ENCODE peak calls at places on chromosomes 16 and 17, in four cellular contexts. N, Z, M and H are unnamed samples. For H3K4me1, the result is how much of the 10 kb centered on the place peaks cover.

GRCh38 chr17:77723071-77723908 is 235.2 kb upstream of the TNRC6C start:
- DNase-seq in N (no peak), Z (no peak), M (peak), H (no peak)

GRCh38 chr17:72684405-72685020 is 408.0 kb downstream of the SLC39A11 start:
- DNase-seq in N (no peak), Z (no peak), M (no peak), H (no peak)

GRCh38 chr17:6352016-6352415 is 82.9 kb downstream of the AIPL1 start:
- DNase-seq in N (no peak), Z (no peak), M (no peak), H (no peak)

GRCh38 chr16:9169094-9169493 is 77.7 kb downstream of the HAPSTR1 start:
- DNase-seq in N (no peak), Z (no peak), M (no peak), H (no peak)

GRCh38 chr17:16037636-16038035 is 38.0 kb downstream of the TTC19 start:
- DNase-seq in N (no peak), Z (no peak), M (no peak), H (no peak)

GRCh38 chr17:15291674-15292361 is 26.7 kb upstream of the PMP22 start:
- DNase-seq in N (no peak), Z (no peak), M (peak), H (peak)

GRCh38 chr17:36705651-36706436 is 104.5 kb downstream of the MRM1 start:
- DNase-seq in N (peak), Z (peak), M (no peak), H (no peak)

GRCh38 chr16:29745126-29745852 is 501 bp downstream of the C16orf54 start:
- DNase-seq in N (no peak), Z (no peak), M (peak), H (no peak)

GRCh38 chr16:59042296-59042695 is 308.2 kb upstream of the GOT2 start:
- DNase-seq in N (no peak), Z (no peak), M (no peak), H (no peak)

GRCh38 chr17:12744298-12744697 is 45.0 kb upstream of the ARHGAP44 start:
- DNase-seq in N (peak), Z (no peak), M (peak), H (peak)

GRCh38 chr17:76515291-76515949 is 14.2 kb upstream of the RHBDF2 start:
- DNase-seq in N (peak), Z (no peak), M (peak), H (peak)

GRCh38 chr17:77618173-77618572 is 340.3 kb upstream of the TNRC6C start:
- DNase-seq in N (no peak), Z (no peak), M (no peak), H (no peak)

GRCh38 chr16:67936876-67937605 is 391 bp upstream of the PSMB10 start:
- DNase-seq in N (peak), Z (no peak), M (no peak), H (peak)

GRCh38 chr16:85381738-85382592 is 231.2 kb upstream of the GSE1 start:
- DNase-seq in N (no peak), Z (no peak), M (no peak), H (peak)

GRCh38 chr16:53744449-53744848 is 40.5 kb downstream of the FTO start:
- DNase-seq in N (no peak), Z (no peak), M (no peak), H (no peak)

GRCh38 chr16:3961449-3961849 is 80.9 kb upstream of the CREBBP start:
- DNase-seq in N (no peak), Z (no peak), M (no peak), H (no peak)

GRCh38 chr17:4247981-4248388 is 15.8 kb downstream of the ANKFY1 start:
- DNase-seq in N (peak), Z (no peak), M (no peak), H (no peak)

GRCh38 chr16:27290582-27290981 is 22.0 kb upstream of the NSMCE1 start:
- DNase-seq in N (no peak), Z (no peak), M (no peak), H (no peak)

GRCh38 chr16:27364493-27365141 is 37.4 kb upstream of the IL21R start:
- DNase-seq in N (peak), Z (no peak), M (no peak), H (no peak)

GRCh38 chr16:57141822-57142631 is 43.8 kb downstream of the PSME3IP1 start:
- DNase-seq in N (no peak), Z (no peak), M (no peak), H (no peak)

GRCh38 chr16:57145964-57146647 is 39.7 kb downstream of the PSME3IP1 start:
- DNase-seq in N (no peak), Z (no peak), M (no peak), H (no peak)

GRCh38 chr16:57143125-57143965 is 42.5 kb downstream of the PSME3IP1 start:
- DNase-seq in N (peak), Z (no peak), M (no peak), H (no peak)

GRCh38 chr16:57145046-57145963 is 40.5 kb downstream of the PSME3IP1 start:
- DNase-seq in N (no peak), Z (no peak), M (no peak), H (no peak)

DNA sequence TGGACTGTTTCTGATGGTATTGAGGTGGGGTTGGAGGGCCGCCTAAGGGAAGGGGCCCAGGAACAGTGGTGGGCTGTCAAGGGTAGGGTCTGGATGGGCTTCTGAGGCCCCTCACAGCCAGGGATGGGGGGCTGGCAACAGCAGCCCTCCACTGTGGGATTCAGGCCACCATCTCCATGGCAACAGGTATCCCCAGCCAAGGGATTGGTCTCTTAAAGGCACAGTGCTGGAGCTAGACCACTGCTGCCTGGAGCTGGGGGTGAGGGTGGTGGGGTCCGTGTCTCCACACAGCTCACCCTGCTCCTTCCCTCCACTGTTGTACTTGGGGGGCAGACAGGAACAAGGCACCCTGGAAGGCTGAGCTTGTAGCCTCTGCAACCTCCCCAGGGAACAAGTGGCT is 41.8 kb downstream of the PSME3IP1 start:
- DNase-seq in N (no peak), Z (no peak), M (no peak), H (no peak)
- H3K4me1 ChIP-seq in N (under half), Z (under half), M (half or more), H (half or more)

DNA sequence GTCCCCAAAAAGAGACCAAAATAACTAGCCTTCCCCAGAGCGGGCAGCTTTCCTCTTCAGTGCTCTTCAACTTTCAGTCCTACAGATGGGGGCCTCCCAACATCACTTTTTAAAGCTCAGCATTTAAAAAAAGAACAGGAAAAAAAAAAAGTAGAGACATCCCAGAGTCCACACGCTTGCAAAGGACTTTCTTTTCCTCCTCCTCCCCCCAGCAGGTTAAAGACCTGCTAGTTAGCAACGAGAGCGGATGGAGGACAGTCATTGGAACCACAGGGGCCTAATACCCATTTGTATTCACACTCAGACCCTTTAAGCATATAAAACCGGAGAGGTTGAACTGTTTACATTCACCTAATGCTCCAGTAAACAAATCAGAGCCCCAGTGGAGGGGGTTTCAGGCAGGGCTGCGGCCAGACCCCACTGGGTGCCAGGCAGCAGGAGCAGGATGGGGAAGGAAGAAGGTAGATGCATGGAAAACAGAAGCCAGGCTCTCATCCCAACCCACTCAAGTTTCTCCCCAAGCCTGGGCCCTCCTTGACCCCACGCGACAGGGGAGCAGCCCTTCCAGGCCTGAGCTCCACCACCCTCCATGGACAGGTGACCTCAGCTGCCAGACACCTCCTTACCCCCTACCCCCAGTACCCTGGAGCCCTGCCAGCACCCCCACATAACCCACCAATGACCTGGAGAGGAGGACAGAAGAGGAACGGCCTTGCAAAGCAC is 15.2 kb downstream of the ZFHX3 start:
- DNase-seq in N (no peak), Z (no peak), M (no peak), H (no peak)
- H3K27ac ChIP-seq in N (no peak), Z (no peak), M (peak), H (no peak)

GRCh38 chr17:2885751-2886150 is 89.5 kb downstream of the RAP1GAP2 start:
- DNase-seq in N (no peak), Z (no peak), M (no peak), H (no peak)

GRCh38 chr17:2893422-2893914 is 97.2 kb downstream of the RAP1GAP2 start:
- DNase-seq in N (peak), Z (no peak), M (no peak), H (no peak)

GRCh38 chr17:2892305-2892971 is 96.2 kb downstream of the RAP1GAP2 start:
- DNase-seq in N (peak), Z (peak), M (no peak), H (no peak)

GRCh38 chr17:2894782-2895181 is 98.5 kb downstream of the RAP1GAP2 start:
- DNase-seq in N (peak), Z (no peak), M (no peak), H (no peak)

GRCh38 chr17:2889256-2889655 is 93.0 kb downstream of the RAP1GAP2 start:
- DNase-seq in N (no peak), Z (no peak), M (no peak), H (no peak)
- H3K4me3 ChIP-seq in N (no peak), Z (no peak), M (no peak), H (no peak)

DNA sequence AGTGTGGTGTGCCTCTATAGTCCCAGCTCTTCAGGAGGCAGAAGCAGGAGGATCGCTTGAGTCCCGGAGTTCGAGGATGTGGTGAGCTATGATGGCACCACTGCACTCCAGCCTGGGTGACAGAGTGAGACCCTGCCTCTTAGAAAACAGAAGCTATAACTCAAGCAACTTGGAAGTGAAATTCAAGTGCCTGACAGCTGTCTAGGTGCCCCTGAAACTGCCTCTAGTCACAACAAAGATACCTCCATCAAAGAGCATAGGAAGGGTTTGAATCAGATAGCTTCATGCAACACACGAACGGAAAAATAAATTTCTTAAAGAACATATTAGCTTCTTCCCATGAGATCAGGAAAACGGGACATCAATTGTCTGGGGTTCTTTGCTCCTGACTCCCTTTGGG is 860 bp upstream of the PLCG2 start:
- DNase-seq in N (no peak), Z (no peak), M (no peak), H (no peak)
- H3K4me1 ChIP-seq in N (under half), Z (under half), M (under half), H (under half)